ENCODE peak calls at places on chromosome 20, in ten cellular contexts. M is naive thymus-derived CD4-positive, alpha-beta T cell; R is AG10803; H is MM.1S; Z is epithelial cell of esophagus; Q is IMR-90; F is cardiac muscle cell; W is pancreas; N is gastrocnemius medialis; I is fibroblast of pulmonary artery. O is an unnamed sample.

GRCh38 chr20:59751075-59751711 is 146.9 kb downstream of the PHACTR3 start:
- DNase-seq in M (peak; percentile 29), R (peak; percentile 79), H (peak; percentile 80), Z (peak; percentile 42), Q (peak; percentile 24), F (peak; percentile 62), W (peak; percentile 86), N (peak; percentile 23), I (peak; percentile 29), O (peak; percentile 10)

GRCh38 chr20:44610313-44610965 is 28.1 kb downstream of the PKIG start:
- DNase-seq in M (no peak), R (no peak), H (peak; percentile 43), Z (peak; percentile 9), Q (no peak), F (no peak), W (no peak), N (no peak), I (peak; percentile 18), O (peak; percentile 83)

GRCh38 chr20:61230-61629 is 26.2 kb upstream of the DEFB125 start:
- DNase-seq in M (no peak), R (no peak), H (no peak), Z (no peak), Q (no peak), F (no peak), W (no peak), N (no peak), I (no peak), O (no peak)

GRCh38 chr20:33933469-33933909 is 60.2 kb upstream of the RALY start:
- DNase-seq in M (peak; percentile 14), R (peak; percentile 76), H (peak; percentile 39), Z (peak; percentile 78), Q (peak; percentile 55), F (peak; percentile 81), W (peak; percentile 70), N (peak; percentile 75), I (peak; percentile 77), O (peak; percentile 52)

GRCh38 chr20:676315-676937 is 824 bp upstream of the SCRT2 start:
- DNase-seq in M (no peak), R (no peak), H (no peak), Z (no peak), Q (no peak), F (no peak), W (peak; percentile 70), N (no peak), I (no peak), O (no peak)

GRCh38 chr20:59579404-59580207 is 24.7 kb upstream of the PHACTR3 start:
- DNase-seq in M (no peak), R (no peak), H (no peak), Z (no peak), Q (no peak), F (no peak), W (no peak), N (no peak), I (no peak), O (no peak)

GRCh38 chr20:8228315-8228714 is 96.2 kb downstream of the PLCB1 start:
- DNase-seq in M (no peak), R (no peak), H (no peak), Z (no peak), Q (no peak), F (no peak), W (no peak), N (no peak), I (no peak), O (no peak)

GRCh38 chr20:21436186-21436585 is 38.9 kb upstream of the NKX2-4 start:
- DNase-seq in M (no peak), R (peak; percentile 86), H (no peak), Z (peak; percentile 86), Q (peak; percentile 72), F (peak; percentile 32), W (no peak), N (no peak), I (peak; percentile 67), O (no peak)

GRCh38 chr20:19070681-19071441 is 141.6 kb upstream of the SLC24A3 start:
- DNase-seq in M (no peak), R (no peak), H (no peak), Z (no peak), Q (no peak), F (no peak), W (no peak), N (no peak), I (no peak), O (no peak)

GRCh38 chr20:19071902-19072498 is 140.4 kb upstream of the SLC24A3 start:
- DNase-seq in M (no peak), R (no peak), H (no peak), Z (no peak), Q (no peak), F (no peak), W (no peak), N (no peak), I (no peak), O (no peak)

GRCh38 chr20:19070036-19070435 is 142.4 kb upstream of the SLC24A3 start:
- DNase-seq in M (no peak), R (no peak), H (no peak), Z (no peak), Q (no peak), F (no peak), W (no peak), N (no peak), I (no peak), O (no peak)

GRCh38 chr20:19072988-19073387 is 139.5 kb upstream of the SLC24A3 start:
- DNase-seq in M (no peak), R (no peak), H (no peak), Z (no peak), Q (no peak), F (no peak), W (no peak), N (no peak), I (no peak), O (no peak)

DNA sequence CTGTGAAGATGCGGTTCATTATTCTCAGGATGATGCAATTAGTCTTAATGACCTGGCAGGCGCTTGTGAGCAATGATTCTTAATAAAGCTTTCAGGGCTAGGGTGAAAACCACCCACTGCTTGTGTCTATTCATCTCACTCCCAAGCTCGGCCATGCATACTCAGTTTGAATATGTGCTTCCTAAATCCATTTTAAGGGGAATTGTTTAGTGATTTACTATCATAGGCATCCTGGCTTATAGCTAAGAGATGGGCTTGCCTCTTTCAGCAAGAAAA is 141.1 kb upstream of the SLC24A3 start:
- DNase-seq in M (no peak), R (no peak), H (no peak), Z (no peak), Q (no peak), F (no peak), W (no peak), N (no peak), I (no peak), O (no peak)
- H3K4me3 ChIP-seq in M (no peak overlapping the region), R (no peak overlapping the region), H (no peak overlapping the region), Z (no peak overlapping the region), Q (no peak overlapping the region), F (no peak overlapping the region), W (no peak overlapping the region), N (no peak overlapping the region), I (no peak overlapping the region), O (no peak overlapping the region)

GRCh38 chr20:36469973-36470372 is 71.3 kb upstream of the MYL9 start:
- DNase-seq in M (no peak), R (no peak), H (no peak), Z (no peak), Q (no peak), F (no peak), W (no peak), N (no peak), I (no peak), O (no peak)

GRCh38 chr20:36467076-36467999 is 74.0 kb upstream of the MYL9 start:
- DNase-seq in M (peak; percentile 43), R (peak; percentile 62), H (peak; percentile 64), Z (peak; percentile 83), Q (no peak), F (no peak), W (peak; percentile 90), N (peak; percentile 52), I (no peak), O (peak; percentile 60)

GRCh38 chr20:36470482-36471062 is 70.7 kb upstream of the MYL9 start:
- DNase-seq in M (no peak), R (no peak), H (no peak), Z (no peak), Q (no peak), F (no peak), W (no peak), N (no peak), I (no peak), O (no peak)

GRCh38 chr20:36466089-36466488 is 75.2 kb upstream of the MYL9 start:
- DNase-seq in M (no peak), R (no peak), H (no peak), Z (no peak), Q (no peak), F (no peak), W (no peak), N (no peak), I (no peak), O (no peak)

DNA sequence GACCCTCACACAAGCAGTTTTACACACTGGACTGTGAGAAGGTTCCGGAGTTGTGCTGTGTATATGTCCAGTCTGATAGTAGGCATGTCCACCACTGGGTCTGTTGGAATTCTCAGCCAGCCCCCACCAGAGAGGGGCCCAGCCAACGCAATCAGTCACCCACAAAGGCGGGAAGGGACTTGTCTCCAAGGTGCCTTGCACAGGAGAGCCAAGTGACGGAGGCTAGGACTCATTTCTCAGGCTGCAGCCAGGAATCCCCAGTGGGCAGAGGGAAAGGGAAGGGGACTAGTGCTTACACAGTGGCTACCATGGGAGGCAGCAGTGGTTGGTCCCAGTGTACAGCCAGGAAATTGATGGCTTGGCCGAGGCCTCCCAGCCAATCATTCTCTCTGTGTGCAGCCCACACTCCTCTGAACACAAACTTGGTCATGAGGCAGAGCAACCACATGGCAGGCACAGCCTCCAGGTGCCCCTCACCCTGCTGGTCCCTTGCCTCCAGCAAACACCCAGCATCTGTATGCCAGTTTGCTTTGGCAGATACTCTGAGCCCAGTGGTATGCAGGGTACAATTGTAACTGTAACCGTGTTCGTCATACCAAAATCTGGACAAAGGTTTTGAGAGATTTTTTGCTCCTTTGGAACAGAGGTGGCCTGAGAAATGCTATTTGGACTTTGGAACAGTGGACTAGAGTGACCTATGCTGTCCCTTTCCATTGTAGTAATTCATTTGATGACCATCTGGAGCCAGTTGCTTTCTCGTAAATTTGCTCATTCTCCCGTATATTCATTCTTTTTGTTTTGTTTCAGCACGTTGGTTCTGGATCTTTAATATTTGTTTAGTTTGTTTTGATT is 72.9 kb upstream of the MYL9 start:
- DNase-seq in M (no peak), R (no peak), H (no peak), Z (no peak), Q (no peak), F (no peak), W (peak; percentile 67), N (peak; percentile 46), I (no peak), O (no peak)
- H3K4me3 ChIP-seq in M (peak overlapping the region; percentile 28), R (no peak overlapping the region), H (no peak overlapping the region), Z (no peak overlapping the region), Q (no peak overlapping the region), F (no peak overlapping the region), W (no peak overlapping the region), N (no peak overlapping the region), I (no peak overlapping the region), O (no peak overlapping the region)

DNA sequence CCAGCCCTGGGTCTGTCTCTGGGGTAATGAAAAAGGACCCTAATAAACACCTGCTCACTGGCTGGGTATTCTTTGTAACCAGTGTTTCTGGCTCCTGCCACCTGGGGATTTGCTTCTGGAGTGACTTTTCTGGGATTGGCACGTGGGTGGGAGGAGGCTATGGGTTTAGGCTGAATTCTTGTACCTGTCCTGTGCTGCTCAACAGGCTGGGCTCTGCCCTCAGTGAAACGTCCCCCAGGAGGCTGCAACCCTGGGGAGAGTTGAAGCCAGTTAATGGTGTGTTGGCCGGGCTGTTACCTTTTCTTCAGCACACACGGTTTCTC is 6.8 kb downstream of the NPBWR2 start:
- DNase-seq in M (no peak), R (no peak), H (no peak), Z (no peak), Q (no peak), F (no peak), W (peak; percentile 16), N (no peak), I (no peak), O (no peak)
- H3K4me3 ChIP-seq in M (no peak overlapping the region), R (no peak overlapping the region), H (no peak overlapping the region), Z (no peak overlapping the region), Q (no peak overlapping the region), F (no peak overlapping the region), W (no peak overlapping the region), N (no peak overlapping the region), I (no peak overlapping the region), O (no peak overlapping the region)

GRCh38 chr20:64077541-64077875 is 1.8 kb downstream of the RGS19 start:
- DNase-seq in M (no peak), R (no peak), H (no peak), Z (no peak), Q (no peak), F (no peak), W (no peak), N (no peak), I (no peak), O (no peak)
- H3K4me3 ChIP-seq in M (peak overlapping the region; percentile 89), R (no peak overlapping the region), H (no peak overlapping the region), Z (no peak overlapping the region), Q (no peak overlapping the region), F (no peak overlapping the region), W (peak overlapping the region; percentile 83), N (no peak overlapping the region), I (no peak overlapping the region), O (peak overlapping the region; percentile 77)